ENCODE peak calls at places on chromosomes 5 and 9, in eight cellular contexts. I, Z, C, F, P, G, H and V are unnamed samples. For H3K27me3, the result is how much of the 10 kb centered on the place peaks cover.

GRCh38 chr9:121289554-121290370 is 21.8 kb downstream of the GSN start:
- DNase-seq in I (no peak), Z (no peak), C (no peak), F (no peak), P (no peak), G (no peak), H (no peak), V (no peak)

GRCh38 chr5:151632524-151632923 is 41.4 kb upstream of the FAT2 start:
- DNase-seq in I (no peak), Z (no peak), C (peak), F (no peak), P (peak), G (no peak), H (no peak), V (no peak)

GRCh38 chr9:108272350-108272899 is 583.4 kb downstream of the ACTL7B start:
- DNase-seq in I (no peak), Z (no peak), C (peak), F (peak), P (peak), G (no peak), H (no peak), V (peak)

GRCh38 chr9:92774274-92774673 is 9.6 kb upstream of the BICD2 start:
- DNase-seq in I (no peak), Z (no peak), C (no peak), F (no peak), P (no peak), G (no peak), H (no peak), V (peak)

GRCh38 chr9:134455537-134455936 is 129.3 kb downstream of the RXRA start:
- DNase-seq in I (no peak), Z (no peak), C (peak), F (no peak), P (no peak), G (no peak), H (no peak), V (no peak)

GRCh38 chr5:107461770-107462169 is 209.0 kb downstream of the EFNA5 start:
- DNase-seq in I (no peak), Z (no peak), C (no peak), F (no peak), P (no peak), G (no peak), H (no peak), V (no peak)

GRCh38 chr5:178120661-178121357 is 7.5 kb downstream of the N4BP3 start:
- DNase-seq in I (peak), Z (peak), C (peak), F (peak), P (peak), G (peak), H (no peak), V (peak)

GRCh38 chr9:100724932-100725331 is 147.1 kb downstream of the CAVIN4 start:
- DNase-seq in I (no peak), Z (no peak), C (no peak), F (no peak), P (no peak), G (no peak), H (no peak), V (no peak)

GRCh38 chr5:83363876-83364275 is 107.7 kb upstream of the VCAN start:
- DNase-seq in I (no peak), Z (no peak), C (no peak), F (no peak), P (no peak), G (no peak), H (no peak), V (no peak)

GRCh38 chr5:144318011-144318410 is 147.3 kb downstream of the KCTD16 start:
- DNase-seq in I (no peak), Z (no peak), C (no peak), F (peak), P (no peak), G (no peak), H (no peak), V (no peak)

GRCh38 chr5:144315994-144316634 is 145.4 kb downstream of the KCTD16 start:
- DNase-seq in I (no peak), Z (no peak), C (no peak), F (no peak), P (no peak), G (no peak), H (no peak), V (no peak)

GRCh38 chr5:144318460-144318859 is 147.8 kb downstream of the KCTD16 start:
- DNase-seq in I (no peak), Z (no peak), C (no peak), F (peak), P (no peak), G (no peak), H (no peak), V (no peak)

GRCh38 chr5:144313147-144313726 is 142.6 kb downstream of the KCTD16 start:
- DNase-seq in I (no peak), Z (no peak), C (no peak), F (no peak), P (no peak), G (no peak), H (no peak), V (no peak)

GRCh38 chr5:144315026-144315425 is 144.4 kb downstream of the KCTD16 start:
- DNase-seq in I (no peak), Z (no peak), C (no peak), F (no peak), P (no peak), G (no peak), H (no peak), V (no peak)
- H3K27me3 ChIP-seq in I (under half), Z (under half), C (under half), F (under half), P (under half), G (under half), H (under half), V (under half)

DNA sequence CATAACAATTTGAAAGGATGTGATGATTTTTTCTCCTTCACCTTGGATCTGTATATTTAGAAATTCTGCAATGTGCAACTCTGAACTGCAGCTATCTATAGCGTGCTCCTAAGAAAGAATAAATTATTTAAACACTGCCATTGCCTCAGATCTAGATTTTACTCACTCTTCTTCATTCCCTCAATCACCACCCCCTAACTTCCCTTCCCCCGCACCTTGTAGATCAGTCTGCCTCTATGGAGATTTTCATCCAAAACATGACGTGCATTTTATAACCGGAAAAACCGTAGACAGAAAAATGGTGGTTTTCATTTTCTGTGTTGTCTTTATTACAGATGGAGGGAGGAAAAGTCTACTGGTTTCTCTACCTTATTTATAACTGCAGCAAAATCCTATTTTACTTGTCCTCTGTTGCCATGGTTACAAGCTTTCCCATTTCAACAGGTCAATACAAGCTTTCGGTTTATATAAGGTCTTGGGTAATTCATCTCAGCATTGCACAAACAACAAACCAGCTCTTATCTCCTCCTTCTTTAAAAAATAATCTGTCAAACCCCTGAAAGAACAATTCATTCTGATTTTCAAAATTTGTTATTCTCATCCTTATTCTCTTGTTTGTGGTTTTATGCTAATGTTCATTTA is 480.0 kb downstream of the TAF11L14 start:
- DNase-seq in I (no peak), Z (no peak), C (no peak), F (no peak), P (no peak), G (no peak), H (no peak), V (no peak)
- H3K4me3 ChIP-seq in I (no peak), Z (no peak), C (no peak), F (no peak), P (no peak), G (no peak), H (no peak), V (no peak)

DNA sequence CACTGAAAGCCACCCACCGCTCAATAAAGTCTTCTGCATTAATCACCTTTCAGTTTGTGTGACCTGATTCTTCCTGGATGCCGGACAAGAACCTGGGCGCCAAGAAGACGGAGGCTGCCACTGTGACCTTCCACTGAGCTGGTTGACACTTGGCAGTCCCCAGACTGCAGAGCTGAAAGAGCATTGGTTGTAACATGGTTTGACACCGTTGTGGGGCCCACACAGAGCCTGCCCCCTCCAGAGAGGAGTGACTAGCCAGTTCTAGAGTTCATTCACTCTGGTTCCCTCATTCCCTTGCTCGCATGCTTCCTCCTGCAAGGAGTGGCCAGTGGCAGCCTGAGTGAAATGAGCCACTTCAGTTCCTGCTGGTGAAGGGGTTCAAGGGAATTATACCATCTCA is 86.2 kb upstream of the ANXA1 start:
- DNase-seq in I (no peak), Z (no peak), C (no peak), F (no peak), P (no peak), G (no peak), H (no peak), V (no peak)
- H3K27me3 ChIP-seq in I (under half), Z (under half), C (under half), F (under half), P (under half), G (under half), H (under half), V (under half)

GRCh38 chr5:2277886-2278285 is 395.2 kb upstream of the IRX4 start:
- DNase-seq in I (no peak), Z (no peak), C (no peak), F (no peak), P (no peak), G (no peak), H (no peak), V (no peak)

GRCh38 chr5:2278825-2279224 is 396.1 kb upstream of the IRX4 start:
- DNase-seq in I (no peak), Z (no peak), C (no peak), F (no peak), P (no peak), G (no peak), H (no peak), V (no peak)

GRCh38 chr5:2281446-2281845 is 398.7 kb upstream of the IRX4 start:
- DNase-seq in I (no peak), Z (no peak), C (no peak), F (no peak), P (no peak), G (no peak), H (no peak), V (no peak)

GRCh38 chr5:2282034-2282690 is 399.4 kb upstream of the IRX4 start:
- DNase-seq in I (no peak), Z (no peak), C (no peak), F (peak), P (no peak), G (no peak), H (no peak), V (no peak)

GRCh38 chr5:2280318-2280717 is 397.6 kb upstream of the IRX4 start:
- DNase-seq in I (no peak), Z (no peak), C (no peak), F (no peak), P (no peak), G (no peak), H (no peak), V (no peak)
- H3K4me3 ChIP-seq in I (no peak), Z (no peak), C (no peak), F (no peak), P (no peak), G (no peak), H (no peak), V (no peak)